ENCODE peak calls at places on chromosomes 6 and 20, in seven cellular contexts. X is ELR, B is omental fat pad, E is T-helper 2 cell, N is C1 segment of cervical spinal cord, Z is T-helper 1 cell, V is mammary epithelial cell. W is an unnamed sample.

GRCh38 chr20:62377615-62378085 is 9.3 kb upstream of the RPS21 start:
- DNase-seq in V (no peak), B (no peak), Z (no peak), E (no peak), N (no peak), X (no peak), W (no peak)

GRCh38 chr6:155259897-155260296 is 3.9 kb upstream of the CLDN20 start:
- DNase-seq in Z (no peak), E (no peak), N (no peak), V (no peak), B (no peak), X (no peak), W (no peak)

GRCh38 chr20:50635676-50636600 is 55.4 kb downstream of the RIPOR3 start:
- DNase-seq in X (peak; percentile 67), Z (peak; percentile 34), N (no peak), E (peak; percentile 26), V (no peak), B (peak; percentile 68), W (no peak)

GRCh38 chr6:8057263-8057662 is 6.9 kb downstream of the BLOC1S5 start:
- DNase-seq in Z (no peak), E (no peak), N (no peak), V (no peak), B (no peak), X (no peak), W (no peak)

GRCh38 chr20:63694596-63695418 is 1.6 kb upstream of the TNFRSF6B start:
- DNase-seq in Z (no peak), V (no peak), N (no peak), X (no peak), E (no peak), B (no peak), W (no peak)

GRCh38 chr20:49349678-49350077 is 71.8 kb upstream of the ZNFX1 start:
- DNase-seq in B (peak; percentile 60), E (no peak), X (no peak), Z (no peak), V (no peak), N (no peak), W (no peak)

GRCh38 chr6:52839124-52840055 is 1.2 kb downstream of the GSTA5 start:
- DNase-seq in N (peak; percentile 8), Z (peak; percentile 21), X (peak; percentile 83), B (peak; percentile 22), E (peak; percentile 16), V (peak; percentile 58), W (no peak)

GRCh38 chr6:158812611-158813010 is 6.6 kb downstream of the EZR start:
- DNase-seq in N (no peak), X (no peak), V (peak; percentile 51), E (no peak), Z (no peak), B (no peak), W (no peak)

GRCh38 chr20:23037017-23037481 is 1.9 kb downstream of the SSTR4 start:
- DNase-seq in E (no peak), B (no peak), V (no peak), N (no peak), Z (no peak), X (no peak), W (no peak)

GRCh38 chr6:169623975-169624374 is 77.9 kb downstream of the WDR27 start:
- DNase-seq in N (no peak), V (no peak), Z (no peak), E (no peak), B (no peak), X (no peak), W (no peak)

GRCh38 chr6:170089937-170090335 is 200.9 kb downstream of the DLL1 start:
- DNase-seq in X (no peak), V (no peak), Z (no peak), E (no peak), N (no peak), B (no peak), W (no peak)

GRCh38 chr6:121418346-121418745 is 17.1 kb upstream of the GJA1 start:
- DNase-seq in V (no peak), B (no peak), Z (no peak), X (no peak), E (no peak), N (no peak), W (no peak)

GRCh38 chr6:153059311-153059710 is 56.8 kb upstream of the MTRF1L start:
- DNase-seq in E (no peak), X (peak; percentile 9), Z (no peak), N (no peak), V (no peak), B (no peak), W (no peak)

GRCh38 chr6:108341312-108341711 is 46.5 kb downstream of the AFG1L start:
- DNase-seq in V (no peak), B (no peak), X (no peak), Z (no peak), N (no peak), E (no peak), W (no peak)

GRCh38 chr6:34597605-34598353 is 41.6 kb upstream of the SPDEF start:
- DNase-seq in X (no peak), B (no peak), Z (no peak), V (no peak), N (no peak), E (no peak), W (no peak)

GRCh38 chr6:138258991-138259390 is 40.7 kb upstream of the PBOV1 start:
- DNase-seq in X (no peak), B (no peak), E (no peak), V (no peak), Z (no peak), N (no peak), W (no peak)

GRCh38 chr6:144263786-144264185 is 21.3 kb upstream of the UTRN start:
- DNase-seq in X (no peak), E (no peak), Z (no peak), N (no peak), B (no peak), V (no peak), W (no peak)

GRCh38 chr6:149461670-149462069 is 23.1 kb downstream of the ZC3H12D start:
- DNase-seq in V (no peak), B (no peak), N (no peak), X (no peak), E (no peak), Z (no peak), W (no peak)

GRCh38 chr6:79466222-79466834 is 70.9 kb downstream of the LCA5 start:
- DNase-seq in E (no peak), V (peak; percentile 19), N (peak; percentile 6), Z (no peak), X (peak; percentile 47), B (no peak), W (no peak)

GRCh38 chr6:40965046-40965445 is 74.0 kb downstream of the UNC5CL start:
- DNase-seq in V (peak; percentile 44), E (no peak), Z (no peak), X (peak; percentile 30), N (no peak), B (no peak), W (no peak)

GRCh38 chr6:149698175-149698574 is 19.7 kb downstream of the LATS1 start:
- DNase-seq in V (no peak), Z (no peak), N (no peak), X (no peak), E (no peak), B (no peak), W (no peak)

GRCh38 chr6:88445188-88445958 is 279.2 kb upstream of the CNR1 start:
- DNase-seq in X (no peak), E (no peak), B (no peak), N (no peak), Z (no peak), V (no peak), W (no peak)

GRCh38 chr6:28981391-28981832 is 23.7 kb downstream of the ZNF311 start:
- DNase-seq in Z (peak; percentile 53), N (peak; percentile 51), E (peak; percentile 71), X (peak; percentile 79), B (no peak), V (peak; percentile 58), W (no peak)

GRCh38 chr20:57211949-57212889 is 54.2 kb downstream of the BMP7 start:
- DNase-seq in X (peak; percentile 95), Z (no peak), E (no peak), V (peak; percentile 91), N (no peak), B (peak; percentile 38), W (no peak)

GRCh38 chr6:156599367-156599766 is 177.8 kb upstream of the ARID1B start:
- DNase-seq in X (no peak), V (no peak), Z (no peak), N (no peak), E (no peak), B (no peak), W (no peak)

GRCh38 chr20:18705906-18706305 is 107.7 kb upstream of the SCP2D1 start:
- DNase-seq in Z (no peak), V (no peak), E (no peak), N (no peak), B (no peak), X (no peak), W (no peak)

GRCh38 chr6:3290501-3291211 is 31.9 kb downstream of the PSMG4 start:
- DNase-seq in E (no peak), N (no peak), Z (no peak), X (no peak), B (no peak), V (no peak), W (no peak)

GRCh38 chr6:97917369-97917768 is 634.4 kb upstream of the MMS22L start:
- DNase-seq in X (no peak), Z (no peak), E (no peak), B (no peak), N (no peak), V (no peak), W (no peak)

GRCh38 chr6:29502597-29502996 is 14.8 kb upstream of the MAS1L start:
- DNase-seq in Z (no peak), B (no peak), V (peak; percentile 89), X (peak; percentile 90), N (no peak), E (no peak), W (no peak)

GRCh38 chr20:61256365-61256764 is 4.3 kb downstream of the CDH4 start:
- DNase-seq in B (no peak), N (no peak), Z (no peak), X (no peak), E (no peak), V (no peak), W (no peak)

GRCh38 chr20:25532015-25532751 is 53.1 kb downstream of the NINL start:
- DNase-seq in E (no peak), X (no peak), B (no peak), V (peak; percentile 66), N (peak; percentile 53), Z (no peak), W (no peak)

GRCh38 chr20:62068997-62069396 is 3.3 kb upstream of the TAF4 start:
- DNase-seq in V (no peak), E (no peak), X (peak; percentile 50), Z (no peak), N (no peak), B (no peak), W (no peak)

GRCh38 chr20:50855498-50856474 is 60.9 kb downstream of the BCAS4 start:
- DNase-seq in B (no peak), X (peak; percentile 12), N (no peak), E (no peak), Z (no peak), V (peak; percentile 63), W (no peak)

GRCh38 chr6:116762235-116762634 is 3.3 kb downstream of the FAM162B start:
- DNase-seq in X (no peak), E (no peak), Z (no peak), B (no peak), N (no peak), V (no peak), W (no peak)

GRCh38 chr20:25453035-25453810 is 45.8 kb downstream of the GINS1 start:
- DNase-seq in N (no peak), B (no peak), Z (no peak), X (peak; percentile 59), E (no peak), V (peak; percentile 58), W (no peak)

GRCh38 chr6:146767632-146768031 is 168.9 kb downstream of the ADGB start:
- DNase-seq in N (no peak), V (no peak), X (no peak), E (no peak), B (no peak), Z (no peak), W (no peak)

W was measured in esophagus squamous epithelium.